ENCODE peak calls at places on chromosome 4, in five cellular contexts. W is EH, Q is mesenchymal stem cell, I is astrocyte of the cerebellum, J is NCI-H446 treated with DMSO at 0.1 percent for 48 hours. N is an unnamed sample.

GRCh38 chr4:98620087-98620784 is 38.2 kb downstream of the TSPAN5 start:
- DNase-seq in W (no peak), Q (no peak), I (no peak), J (no peak), N (no peak)

GRCh38 chr4:72567821-72568620 is 1.0 kb downstream of the ADAMTS3 start:
- DNase-seq in W (peak; percentile 71), Q (peak; percentile 86), I (peak; percentile 84), J (no peak), N (peak; percentile 86)

GRCh38 chr4:2412534-2412884 is 5.9 kb downstream of the ZFYVE28 start:
- DNase-seq in W (no peak), Q (no peak), I (no peak), J (no peak), N (no peak)

GRCh38 chr4:3073158-3074077 is 920 bp downstream of the HTT-AS start:
- DNase-seq in W (no peak), Q (peak; percentile 29), I (no peak), J (no peak), N (no peak)

GRCh38 chr4:3225946-3226345 is 23.0 kb upstream of the MSANTD1 start:
- DNase-seq in W (no peak), Q (no peak), I (no peak), J (no peak), N (no peak)

GRCh38 chr4:57607616-57608150 is 497.5 kb upstream of the IGFBP7 start:
- DNase-seq in W (no peak), Q (no peak), I (no peak), J (no peak), N (no peak)

GRCh38 chr4:8537041-8537461 is 43.1 kb upstream of the GPR78 start:
- DNase-seq in W (peak; percentile 94), Q (peak; percentile 86), I (peak; percentile 54), J (no peak), N (peak; percentile 93)

GRCh38 chr4:182906786-182907185 is 10.4 kb downstream of the DCTD start:
- DNase-seq in W (no peak), Q (peak; percentile 57), I (no peak), J (no peak), N (peak; percentile 73)

GRCh38 chr4:179855471-179855870 is 2387.7 kb upstream of the TENM3 start:
- DNase-seq in W (no peak), Q (no peak), I (no peak), J (no peak), N (no peak)